ENCODE peak calls at places on chromosome 18, in seven cellular contexts. R is hepatocyte, D is neural progenitor cell, P is SK-N-SH, X is PC-3, E is HCT116, I is MM.1S. N is an unnamed sample. For H3K9me3, the result is how much of the 10 kb centered on the place peaks cover.

GRCh38 chr18:44723973-44724778 is 43.5 kb downstream of the SETBP1 start:
- DNase-seq in D (no peak), I (peak), E (no peak), X (no peak), R (no peak), P (no peak), N (no peak)

GRCh38 chr18:25875574-25875973 is 214.8 kb downstream of the SS18 start:
- DNase-seq in I (no peak), E (no peak), P (no peak), D (no peak), R (no peak), X (no peak), N (no peak)

GRCh38 chr18:70418551-70419311 is 129.9 kb downstream of the SOCS6 start:
- DNase-seq in D (no peak), X (no peak), E (no peak), I (no peak), P (no peak), R (no peak), N (no peak)

GRCh38 chr18:3269241-3269640 is 7.3 kb downstream of the MYL12B start:
- DNase-seq in X (no peak), D (no peak), I (no peak), P (no peak), R (no peak), E (no peak), N (no peak)

GRCh38 chr18:10409041-10409440 is 45.4 kb upstream of the APCDD1 start:
- DNase-seq in R (no peak), E (no peak), D (no peak), X (no peak), I (no peak), P (no peak), N (no peak)

GRCh38 chr18:68796936-68797690 is 767 bp upstream of the CCDC102B start:
- DNase-seq in D (no peak), P (no peak), I (no peak), E (no peak), X (peak), R (no peak), N (no peak)

GRCh38 chr18:3294435-3295080 is 32.6 kb downstream of the MYL12B start:
- DNase-seq in R (no peak), E (no peak), P (no peak), X (no peak), I (no peak), D (no peak), N (no peak)

GRCh38 chr18:49666045-49666444 is 104.2 kb downstream of the LIPG start:
- DNase-seq in R (no peak), X (no peak), I (no peak), D (no peak), E (no peak), P (peak), N (no peak)

GRCh38 chr18:10588975-10589374 is 63.1 kb downstream of the NAPG start:
- DNase-seq in E (peak), I (no peak), X (peak), R (no peak), P (peak), D (no peak), N (no peak)

GRCh38 chr18:3230401-3231334 is 10.9 kb upstream of the MYOM1 start:
- DNase-seq in I (no peak), R (no peak), X (peak), D (no peak), P (no peak), E (no peak), N (no peak)

GRCh38 chr18:43931439-43931838 is 654.1 kb upstream of the SYT4 start:
- DNase-seq in P (no peak), I (no peak), R (no peak), X (no peak), E (no peak), D (no peak), N (no peak)

GRCh38 chr18:23453657-23454011 is 547 bp downstream of the RIOK3 start:
- DNase-seq in D (no peak), P (no peak), E (no peak), I (no peak), X (peak), R (peak), N (peak)

GRCh38 chr18:58674159-58674558 is 2.9 kb downstream of the MALT1 start:
- DNase-seq in E (no peak), X (no peak), P (no peak), D (no peak), I (no peak), R (no peak), N (no peak)

GRCh38 chr18:11489266-11489899 is 120.0 kb upstream of the SLC35G4 start:
- DNase-seq in P (no peak), D (no peak), E (no peak), R (no peak), I (no peak), X (no peak), N (peak)

GRCh38 chr18:58110398-58110797 is 66.4 kb downstream of the NEDD4L start:
- DNase-seq in P (no peak), E (no peak), X (no peak), D (no peak), R (no peak), I (no peak), N (no peak)

GRCh38 chr18:11664286-11664685 is 24.8 kb upstream of the GNAL start:
- DNase-seq in R (no peak), I (no peak), D (no peak), P (no peak), X (no peak), E (no peak), N (no peak)

GRCh38 chr18:36899289-36899688 is 70.4 kb downstream of the KIAA1328 start:
- DNase-seq in P (no peak), D (peak), E (peak), R (peak), X (peak), I (peak), N (peak)

GRCh38 chr18:74506405-74507119 is 10.4 kb downstream of the CNDP2 start:
- DNase-seq in I (no peak), R (peak), E (no peak), D (no peak), P (no peak), X (no peak), N (no peak)

GRCh38 chr18:24031916-24032315 is 17.4 kb downstream of the TTC39C start:
- DNase-seq in D (no peak), E (no peak), I (no peak), P (no peak), R (no peak), X (no peak), N (no peak)

GRCh38 chr18:78731423-78732032 is 248.1 kb upstream of the SALL3 start:
- DNase-seq in X (no peak), P (no peak), R (no peak), E (no peak), D (no peak), I (no peak), N (no peak)

GRCh38 chr18:61957801-61958516 is 65.2 kb upstream of the RNF152 start:
- DNase-seq in X (no peak), R (no peak), I (no peak), P (no peak), E (no peak), D (no peak), N (no peak)
- H3K9me3 ChIP-seq in X (under half), R (under half), I (under half), P (under half), E (under half), D (under half), N (under half)

DNA sequence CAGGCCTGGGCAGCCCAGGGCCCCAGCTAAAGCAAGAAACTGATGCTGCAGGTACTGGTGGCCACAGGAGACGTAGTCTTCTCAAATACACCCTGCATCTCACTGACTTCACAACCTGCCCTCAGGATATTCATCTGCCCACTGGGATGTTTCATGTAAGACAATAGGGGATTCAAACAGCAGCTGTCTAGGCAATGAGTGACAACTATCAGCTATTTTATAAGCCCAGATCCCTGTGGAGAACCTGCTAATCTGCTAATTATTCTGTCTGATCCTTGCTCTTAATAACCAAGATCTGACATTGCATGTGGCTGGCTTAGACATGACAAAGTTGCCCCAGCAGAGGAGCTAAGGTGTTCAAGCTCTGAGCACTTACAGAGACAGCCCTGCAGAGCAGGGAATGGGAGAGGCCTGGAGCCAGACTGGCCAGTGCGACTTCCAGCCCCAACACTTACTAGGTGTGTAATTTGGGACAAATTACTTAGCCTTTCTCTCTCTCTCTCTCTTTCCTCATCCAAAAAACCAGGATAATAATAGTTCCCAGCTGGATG is 28.6 kb downstream of the SIGLEC15 start:
- DNase-seq in D (no peak), E (no peak), I (no peak), X (no peak), P (no peak), R (no peak), N (no peak)
- TF ChIP-seq EZH2phosphoT487 in D (no peak), E (no peak), I (no peak), X (no peak), P (no peak), R (no peak), N (no peak)

DNA sequence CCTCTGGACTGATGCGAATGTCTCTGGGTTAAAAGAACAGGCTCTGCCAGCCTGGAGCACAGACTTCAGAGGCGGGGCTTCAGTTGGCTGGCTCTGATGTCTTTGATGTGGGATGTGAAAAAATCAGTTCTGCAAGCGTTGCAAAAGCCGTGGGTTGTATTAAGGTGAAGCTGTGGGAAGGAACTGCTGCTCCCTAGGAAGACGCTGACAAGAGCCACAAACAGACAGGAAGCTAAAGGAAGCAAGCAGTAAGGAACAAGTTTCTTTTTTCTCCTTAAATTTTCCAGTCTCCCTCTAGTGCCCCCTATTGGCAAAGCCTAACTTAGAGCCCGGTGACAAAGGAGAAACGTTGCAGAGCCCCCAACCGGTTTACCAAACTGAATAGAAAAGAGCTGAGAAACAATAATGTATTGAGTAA is 239.0 kb downstream of the CCDC178 start:
- DNase-seq in R (peak), D (peak), I (peak), X (peak), P (peak), E (no peak), N (no peak)
- TF ChIP-seq CTCF in R (peak), D (peak), I (peak), X (peak), P (peak), E (peak), N (peak)

GRCh38 chr18:8260847-8261246 is 348.4 kb upstream of the RAB12 start:
- DNase-seq in P (no peak), I (no peak), R (no peak), D (no peak), E (no peak), X (no peak), N (no peak)

GRCh38 chr18:8262221-8262620 is 347.0 kb upstream of the RAB12 start:
- DNase-seq in X (no peak), I (no peak), E (no peak), D (no peak), R (no peak), P (peak), N (no peak)

GRCh38 chr18:8260319-8260718 is 348.9 kb upstream of the RAB12 start:
- DNase-seq in P (no peak), E (no peak), D (no peak), R (no peak), I (no peak), X (peak), N (no peak)

GRCh38 chr18:8261651-8262091 is 347.6 kb upstream of the RAB12 start:
- DNase-seq in X (no peak), I (no peak), E (no peak), R (no peak), P (peak), D (no peak), N (no peak)

GRCh38 chr18:8264861-8265411 is 344.3 kb upstream of the RAB12 start:
- DNase-seq in E (no peak), X (no peak), R (peak), P (peak), I (no peak), D (no peak), N (no peak)
- H3K9me3 ChIP-seq in E (under half), X (under half), R (under half), P (under half), I (under half), D (under half), N (under half)

DNA sequence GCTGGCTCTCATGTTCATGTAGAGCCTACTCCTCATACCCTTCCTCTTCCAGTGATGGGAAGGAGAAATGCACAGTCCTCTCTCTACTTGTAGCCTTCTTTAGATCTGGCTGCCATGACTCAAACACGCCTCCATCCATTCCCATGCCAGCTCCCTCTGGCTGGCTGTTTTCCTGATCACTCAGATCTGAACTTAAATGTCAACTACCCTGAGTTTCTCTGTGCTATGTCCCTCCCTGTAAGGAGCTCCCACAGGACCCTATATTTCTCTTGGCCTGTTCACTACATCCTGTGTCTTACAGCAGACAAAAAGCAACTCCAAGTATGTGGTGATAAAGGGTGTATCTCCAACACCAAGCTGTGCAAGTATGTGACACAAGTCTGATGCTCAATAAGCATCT is 152.4 kb downstream of the TCF4 start:
- DNase-seq in X (no peak), I (no peak), D (no peak), P (no peak), R (no peak), E (no peak), N (no peak)
- TF ChIP-seq EZH2phosphoT487 in X (no peak), I (no peak), D (no peak), P (no peak), R (no peak), E (no peak), N (no peak)

DNA sequence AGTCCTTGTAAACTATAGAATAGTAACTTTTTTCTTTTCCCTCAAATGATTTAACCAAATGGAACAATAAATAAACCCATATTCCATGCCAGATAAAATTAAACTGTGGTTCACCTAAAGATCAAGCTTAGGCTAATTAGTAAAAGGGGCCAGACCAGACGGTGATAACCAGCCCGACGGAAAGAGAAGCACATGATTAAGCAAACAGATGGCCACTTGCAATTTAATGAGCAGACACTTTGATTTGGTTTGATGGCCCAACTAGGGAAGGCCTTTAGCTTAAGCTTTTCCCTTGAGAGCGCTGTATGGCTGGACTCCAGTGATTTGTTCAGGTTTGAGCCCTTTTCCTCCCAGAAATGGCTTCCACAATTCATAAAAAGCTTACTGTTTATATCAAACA is 39.3 kb upstream of the ZNF397 start:
- DNase-seq in R (no peak), I (no peak), P (peak), E (no peak), X (no peak), D (no peak), N (no peak)
- TF ChIP-seq CTCF in R (no peak), I (no peak), P (no peak), E (no peak), X (no peak), D (no peak), N (no peak)

GRCh38 chr18:47970664-47971523 is 40.4 kb upstream of the SMAD2 start:
- DNase-seq in X (no peak), P (no peak), R (no peak), E (no peak), I (peak), D (no peak), N (peak)

GRCh38 chr18:47969851-47970250 is 39.4 kb upstream of the SMAD2 start:
- DNase-seq in E (no peak), R (no peak), D (no peak), X (no peak), P (no peak), I (no peak), N (no peak)

GRCh38 chr18:47968006-47968676 is 37.7 kb upstream of the SMAD2 start:
- DNase-seq in E (no peak), P (no peak), I (no peak), R (no peak), D (peak), X (no peak), N (no peak)

GRCh38 chr18:47964086-47964485 is 33.6 kb upstream of the SMAD2 start:
- DNase-seq in P (no peak), X (no peak), E (no peak), I (no peak), R (no peak), D (no peak), N (no peak)

GRCh38 chr18:47968721-47969120 is 38.3 kb upstream of the SMAD2 start:
- DNase-seq in I (no peak), P (no peak), E (no peak), R (no peak), D (peak), X (peak), N (no peak)
- H3K9me3 ChIP-seq in I (under half), P (under half), E (under half), R (under half), D (under half), X (under half), N (under half)

GRCh38 chr18:48138660-48139426 is 208.4 kb upstream of the SMAD2 start:
- DNase-seq in D (no peak), E (no peak), X (no peak), P (no peak), I (no peak), R (no peak), N (no peak)
- TF ChIP-seq EZH2phosphoT487 in D (no peak), E (no peak), X (no peak), P (no peak), I (no peak), R (no peak), N (no peak)